ENCODE peak calls at places on chromosomes 16 and 17, in four cellular contexts. P is adrenal gland, D is ovary, C is right lobe of liver. S is an unnamed sample.

GRCh38 chr16:81487301-81487720 is 42.7 kb downstream of the CMIP start:
- DNase-seq in P (no peak), D (no peak), C (peak), S (no peak)

GRCh38 chr17:2689411-2690164 is 22.0 kb downstream of the CLUH start:
- DNase-seq in P (no peak), D (no peak), C (no peak), S (no peak)

GRCh38 chr17:50163846-50164696 is 1.7 kb upstream of the SGCA start:
- DNase-seq in P (no peak), D (no peak), C (peak), S (no peak)

GRCh38 chr16:12944300-12944699 is 42.9 kb downstream of the SHISA9 start:
- DNase-seq in P (no peak), D (no peak), C (no peak), S (no peak)

GRCh38 chr17:10666921-10667320 is 9.8 kb upstream of the MYH3 start:
- DNase-seq in P (no peak), D (no peak), C (no peak), S (no peak)

GRCh38 chr16:76386784-76387183 is 109.6 kb downstream of the CNTNAP4 start:
- DNase-seq in P (no peak), D (no peak), C (no peak), S (no peak)

GRCh38 chr16:81401035-81401950 is 43.3 kb upstream of the CMIP start:
- DNase-seq in P (peak), D (no peak), C (no peak), S (no peak)

GRCh38 chr16:74568961-74569631 is 37.8 kb downstream of the GLG1 start:
- DNase-seq in P (no peak), D (no peak), C (no peak), S (no peak)

GRCh38 chr17:45923511-45924268 is 29.3 kb downstream of the MAPT start:
- DNase-seq in P (peak), D (no peak), C (no peak), S (no peak)

GRCh38 chr16:48201515-48202201 is 42.4 kb upstream of the LONP2 start:
- DNase-seq in P (no peak), D (no peak), C (no peak), S (no peak)

GRCh38 chr17:5785343-5785742 is 201.0 kb upstream of the NLRP1 start:
- DNase-seq in P (no peak), D (no peak), C (no peak), S (no peak)

GRCh38 chr17:28741358-28742349 is 2.2 kb upstream of the TRAF4 start:
- DNase-seq in P (no peak), D (no peak), C (peak), S (peak)

GRCh38 chr16:48113471-48113870 is 42.3 kb downstream of the ABCC12 start:
- DNase-seq in P (no peak), D (no peak), C (no peak), S (no peak)

GRCh38 chr17:75697651-75698291 is 23.5 kb upstream of the ITGB4 start:
- DNase-seq in P (no peak), D (no peak), C (no peak), S (no peak)

GRCh38 chr17:17406225-17406624 is 70.6 kb upstream of the MED9 start:
- DNase-seq in P (no peak), D (no peak), C (peak), S (no peak)

GRCh38 chr16:54118846-54119245 is 167.7 kb downstream of the IRX3 start:
- DNase-seq in P (peak), D (no peak), C (no peak), S (no peak)

GRCh38 chr17:27576429-27577123 is 54.4 kb upstream of the LGALS9 start:
- DNase-seq in P (no peak), D (no peak), C (no peak), S (peak)

GRCh38 chr17:55301521-55302406 is 37.0 kb downstream of the HLF start:
- DNase-seq in P (peak), D (peak), C (no peak), S (peak)

GRCh38 chr17:10042589-10043244 is 137.6 kb upstream of the RCVRN start:
- DNase-seq in P (peak), D (peak), C (no peak), S (no peak)

GRCh38 chr17:16922386-16923096 is 49.4 kb downstream of the TNFRSF13B start:
- DNase-seq in P (no peak), D (no peak), C (no peak), S (no peak)

GRCh38 chr17:51734462-51734861 is 424.1 kb downstream of the CA10 start:
- DNase-seq in P (peak), D (no peak), C (no peak), S (no peak)

GRCh38 chr16:57873218-57873617 is 70.9 kb upstream of the KIFC3 start:
- DNase-seq in P (no peak), D (no peak), C (no peak), S (no peak)

GRCh38 chr17:83160443-83161297 is 81.3 kb downstream of the METRNL start:
- DNase-seq in P (no peak), D (no peak), C (no peak), S (no peak)

GRCh38 chr17:36808181-36808661 is 129.1 kb upstream of the LHX1 start:
- DNase-seq in P (no peak), D (no peak), C (no peak), S (peak)

GRCh38 chr16:51057102-51057793 is 93.8 kb downstream of the SALL1 start:
- DNase-seq in P (no peak), D (no peak), C (no peak), S (no peak)

GRCh38 chr16:49757744-49758069 is 98.2 kb downstream of the ZNF423 start:
- DNase-seq in P (no peak), D (no peak), C (no peak), S (no peak)

GRCh38 chr17:75679706-75680201 is 12.6 kb downstream of the SAP30BP start:
- DNase-seq in P (no peak), D (no peak), C (peak), S (no peak)

GRCh38 chr17:44432254-44433157 is 43.1 kb upstream of the ITGA2B start:
- DNase-seq in P (no peak), D (no peak), C (no peak), S (no peak)

GRCh38 chr16:4293822-4294457 is 21.1 kb upstream of the TFAP4 start:
- DNase-seq in P (peak), D (peak), C (no peak), S (no peak)

GRCh38 chr17:53630638-53631037 is 192.1 kb upstream of the KIF2B start:
- DNase-seq in P (no peak), D (no peak), C (no peak), S (no peak)

GRCh38 chr17:28925912-28926365 is 23.1 kb upstream of the DHRS13 start:
- DNase-seq in P (no peak), D (no peak), C (no peak), S (no peak)

GRCh38 chr16:21650517-21650916 is 1.9 kb downstream of the IGSF6 start:
- DNase-seq in P (peak), D (no peak), C (no peak), S (no peak)

GRCh38 chr17:41367426-41368075 is 2.1 kb downstream of the KRT33B start:
- DNase-seq in P (no peak), D (no peak), C (no peak), S (no peak)

GRCh38 chr17:3911271-3912053 is 4.8 kb downstream of the P2RX1 start:
- DNase-seq in P (no peak), D (no peak), C (no peak), S (no peak)

GRCh38 chr16:57976331-57976796 is 5.4 kb upstream of the CNGB1 start:
- DNase-seq in P (no peak), D (no peak), C (peak), S (peak)

GRCh38 chr16:79833559-79833958 is 233.0 kb upstream of the MAF start:
- DNase-seq in P (no peak), D (no peak), C (no peak), S (no peak)
- TF ChIP-seq POLR2A in P (no peak), D (no peak), C (no peak), S (no peak)

DNA sequence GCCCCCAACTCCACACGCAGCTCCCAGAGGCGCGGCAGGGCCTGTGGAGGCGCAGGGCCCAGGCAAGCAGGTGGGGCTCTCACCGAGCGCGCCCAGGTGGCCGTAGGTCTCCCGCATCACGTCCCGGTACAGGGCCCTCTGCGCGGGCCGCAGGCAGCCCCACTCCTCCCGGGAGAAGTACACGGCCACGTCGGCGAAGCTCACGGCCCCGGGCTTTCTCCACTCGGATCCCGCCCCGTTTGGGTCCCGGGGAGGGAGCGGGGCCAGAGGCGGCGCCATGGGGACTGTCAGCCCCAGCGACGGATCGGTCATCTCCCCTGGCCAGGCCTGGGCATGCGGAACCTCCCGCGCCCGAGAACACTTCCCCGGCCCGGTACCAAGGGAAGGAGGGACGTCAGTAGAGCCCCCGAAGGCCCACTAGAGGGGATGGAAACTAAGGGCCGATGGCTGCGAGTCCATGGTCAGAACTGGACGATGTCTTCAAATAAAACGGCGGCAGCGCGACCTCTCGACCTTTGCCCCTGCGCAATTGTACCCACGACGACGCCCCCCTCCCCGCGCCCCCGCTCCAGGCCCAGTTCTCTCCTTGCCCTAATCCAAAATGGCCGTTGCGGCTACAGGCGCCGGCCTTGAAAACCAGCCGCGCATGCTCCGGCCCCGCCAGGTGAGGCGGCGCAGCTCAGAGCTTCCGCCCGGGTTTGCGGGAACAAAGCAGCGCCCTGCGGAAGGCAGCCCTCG is at the start of gene ZNF747:
- DNase-seq in P (peak), D (peak), C (peak), S (peak)
- TF ChIP-seq POLR2A in P (peak), D (peak), C (peak), S (no peak)

DNA sequence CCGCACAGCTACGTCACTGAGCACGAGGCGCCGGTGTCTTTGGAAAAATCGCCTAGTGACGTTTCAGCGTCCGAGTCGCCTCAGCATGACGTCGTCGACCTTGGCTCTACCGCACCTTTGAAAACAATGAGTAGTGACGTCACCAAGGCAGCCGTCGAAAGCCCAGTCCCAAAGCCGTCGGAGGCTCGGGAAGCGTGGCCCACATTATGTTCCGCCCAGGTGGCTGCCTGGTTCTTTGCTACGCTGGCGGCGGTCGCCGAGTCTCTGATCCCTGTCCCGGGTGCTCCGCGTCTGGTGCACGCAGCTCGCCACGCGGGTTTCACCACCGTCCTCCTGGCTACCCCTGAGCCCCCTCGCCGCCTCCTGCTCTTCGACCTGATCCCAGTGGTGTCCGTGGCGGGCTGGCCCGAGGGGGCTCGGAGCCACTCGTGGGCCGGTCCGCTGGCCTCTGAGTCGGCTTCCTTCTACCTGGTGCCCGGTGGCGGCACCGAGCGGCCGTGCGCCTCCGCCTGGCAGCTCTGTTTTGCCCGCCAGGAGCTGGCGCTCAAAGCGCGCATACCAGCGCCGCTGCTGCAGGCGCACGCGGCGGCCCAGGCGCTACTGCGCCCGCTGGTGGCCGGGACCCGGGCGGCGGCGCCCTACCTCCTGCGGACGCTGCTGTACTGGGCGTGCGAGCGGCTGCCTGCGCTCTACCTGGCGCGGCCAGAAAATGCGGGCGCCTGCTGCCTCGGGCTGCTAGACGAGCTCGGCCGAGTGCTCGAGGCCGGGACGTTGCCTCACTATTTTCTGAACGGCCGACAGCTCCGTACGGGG is 1.5 kb downstream of the TMEM102 start:
- DNase-seq in P (peak), D (peak), C (peak), S (peak)
- TF ChIP-seq POLR2A in P (peak), D (no peak), C (peak), S (no peak)

DNA sequence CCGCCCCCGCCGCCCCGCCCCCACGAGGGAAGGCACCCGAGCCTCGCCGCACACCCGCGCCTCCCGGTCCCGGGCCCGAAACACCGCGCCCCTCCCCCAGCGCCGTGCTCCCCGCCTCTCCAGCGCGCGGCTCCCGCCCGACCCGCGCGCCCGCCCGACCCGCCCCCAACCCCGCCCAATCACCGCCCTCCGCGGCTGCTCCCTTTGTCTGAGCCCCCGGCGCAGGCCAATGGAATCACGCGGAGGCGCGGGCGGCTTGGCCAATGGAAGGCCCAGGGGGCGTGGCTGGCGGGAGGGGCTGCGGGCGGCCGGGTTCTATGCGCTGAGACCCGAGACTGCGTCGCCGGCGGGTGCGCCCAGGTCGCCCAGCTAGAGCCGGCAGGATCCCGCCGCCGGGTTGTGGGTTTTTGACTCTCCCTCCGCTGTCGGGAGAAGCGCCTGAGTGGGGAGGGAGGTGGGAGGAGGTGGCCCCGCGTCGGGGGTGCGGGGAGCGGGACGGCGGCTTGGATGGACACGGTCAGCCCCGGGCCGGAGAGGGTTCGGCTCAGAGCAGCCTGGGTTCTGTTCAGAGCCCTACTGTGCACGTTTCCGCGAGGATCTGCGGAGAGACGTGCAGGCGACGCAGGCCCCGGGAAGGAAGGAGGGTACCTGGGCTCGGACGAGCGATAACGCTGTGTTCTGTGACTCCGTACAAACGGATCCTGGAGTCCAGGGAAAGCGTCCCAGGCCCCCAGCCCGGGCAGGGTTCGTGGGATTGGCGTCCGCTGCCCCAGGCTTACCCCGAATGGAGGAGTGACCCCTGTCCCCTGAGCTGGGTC is 49.0 kb upstream of the BAHCC1 start:
- DNase-seq in P (peak), D (peak), C (peak), S (peak)
- TF ChIP-seq POLR2A in P (peak), D (peak), C (peak), S (no peak)

DNA sequence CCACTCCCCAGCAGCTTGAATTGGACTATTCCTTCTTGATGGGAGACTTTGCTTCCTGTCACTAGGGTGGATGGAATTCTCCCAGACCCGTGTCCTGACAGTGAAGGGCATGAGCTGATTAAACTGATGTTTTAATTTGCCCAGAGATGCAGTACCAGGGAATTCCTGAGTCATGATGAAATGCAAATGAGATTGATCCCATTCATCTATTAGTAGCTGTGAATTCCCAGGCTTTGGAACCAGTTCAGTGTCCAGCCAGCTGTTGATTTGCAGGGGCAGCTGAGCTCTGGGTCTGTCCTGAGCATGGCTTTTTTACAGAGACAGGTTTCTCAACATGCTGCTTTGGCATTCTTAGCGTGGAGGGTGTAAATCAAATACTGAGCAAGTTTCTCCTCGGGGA is 157.9 kb downstream of the PITPNC1 start:
- DNase-seq in P (no peak), D (no peak), C (no peak), S (no peak)
- TF ChIP-seq POLR2A in P (no peak), D (no peak), C (no peak), S (no peak)

GRCh38 chr16:370443-370842 is at the start of gene MRPL28:
- DNase-seq in P (peak), D (peak), C (peak), S (peak)
- TF ChIP-seq POLR2A in P (peak), D (no peak), C (no peak), S (peak)